ENCODE peak calls at places on chromosome 14, in five cellular contexts. One of them, this sample, is unnamed.

GRCh38 chr14:74409441-74409840 is 16.6 kb downstream of the SYNDIG1L start:
- DNase-seq in trophoblast cell: no peak
- DNase-seq in H1: no peak
- DNase-seq in neuronal stem cell: no peak
- DNase-seq in mesenchymal stem cell: no peak
- DNase-seq in this sample: no peak

GRCh38 chr14:38880643-38881567 is 222.1 kb downstream of the SEC23A start:
- DNase-seq in mesenchymal stem cell: peak
- DNase-seq in H1: no peak
- DNase-seq in trophoblast cell: no peak
- DNase-seq in neuronal stem cell: no peak
- DNase-seq in this sample: no peak

GRCh38 chr14:57560681-57561080 is 67.0 kb upstream of the CCDC198 start:
- DNase-seq in trophoblast cell: no peak
- DNase-seq in H1: no peak
- DNase-seq in mesenchymal stem cell: no peak
- DNase-seq in neuronal stem cell: no peak
- DNase-seq in this sample: no peak

GRCh38 chr14:64826333-64826732 is 53.4 kb downstream of the SPTB start:
- DNase-seq in mesenchymal stem cell: no peak
- DNase-seq in neuronal stem cell: no peak
- DNase-seq in trophoblast cell: no peak
- DNase-seq in H1: no peak
- DNase-seq in this sample: peak

GRCh38 chr14:104085032-104085888 is at the start of gene ASPG:
- DNase-seq in neuronal stem cell: no peak
- DNase-seq in H1: peak
- DNase-seq in trophoblast cell: no peak
- DNase-seq in mesenchymal stem cell: no peak
- DNase-seq in this sample: no peak

GRCh38 chr14:66440806-66441205 is 45.4 kb upstream of the CCDC196 start:
- DNase-seq in neuronal stem cell: no peak
- DNase-seq in H1: no peak
- DNase-seq in mesenchymal stem cell: no peak
- DNase-seq in trophoblast cell: no peak
- DNase-seq in this sample: no peak

GRCh38 chr14:77965919-77966435 is 166.1 kb downstream of the ADCK1 start:
- DNase-seq in mesenchymal stem cell: peak
- DNase-seq in neuronal stem cell: no peak
- DNase-seq in trophoblast cell: peak
- DNase-seq in H1: peak
- DNase-seq in this sample: peak

GRCh38 chr14:93051600-93052546 is 63.9 kb downstream of the ITPK1 start:
- DNase-seq in trophoblast cell: no peak
- DNase-seq in mesenchymal stem cell: no peak
- DNase-seq in H1: no peak
- DNase-seq in neuronal stem cell: no peak
- DNase-seq in this sample: no peak

GRCh38 chr14:102690509-102691286 is 86.6 kb upstream of the TRAF3 start:
- DNase-seq in mesenchymal stem cell: no peak
- DNase-seq in H1: no peak
- DNase-seq in neuronal stem cell: no peak
- DNase-seq in trophoblast cell: no peak
- DNase-seq in this sample: no peak

GRCh38 chr14:103334644-103335603 is 887 bp downstream of the EIF5 start:
- DNase-seq in H1: no peak
- DNase-seq in mesenchymal stem cell: peak
- DNase-seq in trophoblast cell: peak
- DNase-seq in neuronal stem cell: peak
- DNase-seq in this sample: peak

GRCh38 chr14:94380225-94381148 is 7.9 kb downstream of the SERPINA1 start:
- DNase-seq in neuronal stem cell: no peak
- DNase-seq in H1: no peak
- DNase-seq in mesenchymal stem cell: no peak
- DNase-seq in trophoblast cell: no peak
- DNase-seq in this sample: no peak

GRCh38 chr14:80941241-80942157 is at the start of gene CEP128:
- DNase-seq in neuronal stem cell: peak
- DNase-seq in H1: peak
- DNase-seq in trophoblast cell: peak
- DNase-seq in mesenchymal stem cell: peak
- DNase-seq in this sample: peak

GRCh38 chr14:103692159-103692558 is 23.1 kb downstream of the XRCC3 start:
- DNase-seq in neuronal stem cell: no peak
- DNase-seq in mesenchymal stem cell: no peak
- DNase-seq in trophoblast cell: no peak
- DNase-seq in H1: no peak
- DNase-seq in this sample: no peak

GRCh38 chr14:92694807-92695206 is 53.6 kb downstream of the LGMN start:
- DNase-seq in trophoblast cell: no peak
- DNase-seq in neuronal stem cell: no peak
- DNase-seq in H1: no peak
- DNase-seq in mesenchymal stem cell: no peak
- DNase-seq in this sample: no peak

GRCh38 chr14:32013083-32013482 is 64.0 kb upstream of the ARHGAP5 start:
- DNase-seq in mesenchymal stem cell: no peak
- DNase-seq in H1: no peak
- DNase-seq in neuronal stem cell: no peak
- DNase-seq in trophoblast cell: no peak
- DNase-seq in this sample: no peak

GRCh38 chr14:47278233-47278842 is 397.1 kb downstream of the MDGA2 start:
- DNase-seq in H1: peak
- DNase-seq in mesenchymal stem cell: peak
- DNase-seq in trophoblast cell: peak
- DNase-seq in neuronal stem cell: peak
- DNase-seq in this sample: no peak

GRCh38 chr14:38743941-38744611 is 359.0 kb downstream of the SEC23A start:
- DNase-seq in trophoblast cell: no peak
- DNase-seq in H1: no peak
- DNase-seq in mesenchymal stem cell: no peak
- DNase-seq in neuronal stem cell: no peak
- DNase-seq in this sample: no peak

GRCh38 chr14:30251557-30252100 is 307.3 kb upstream of the G2E3 start:
- DNase-seq in trophoblast cell: no peak
- DNase-seq in H1: no peak
- DNase-seq in neuronal stem cell: no peak
- DNase-seq in mesenchymal stem cell: no peak
- DNase-seq in this sample: no peak

GRCh38 chr14:75654127-75654732 is 6.4 kb downstream of the ERG28 start:
- DNase-seq in H1: peak
- DNase-seq in trophoblast cell: peak
- DNase-seq in neuronal stem cell: peak
- DNase-seq in mesenchymal stem cell: peak
- DNase-seq in this sample: peak

GRCh38 chr14:102930753-102931579 is 8.5 kb downstream of the AMN start:
- DNase-seq in mesenchymal stem cell: peak
- DNase-seq in H1: peak
- DNase-seq in neuronal stem cell: no peak
- DNase-seq in trophoblast cell: peak
- DNase-seq in this sample: peak

GRCh38 chr14:45135181-45135580 is 549 bp upstream of the FANCM start:
- DNase-seq in trophoblast cell: peak
- DNase-seq in H1: no peak
- DNase-seq in mesenchymal stem cell: no peak
- DNase-seq in neuronal stem cell: no peak
- DNase-seq in this sample: peak

GRCh38 chr14:81331229-81332026 is 68.7 kb downstream of the STON2 start:
- DNase-seq in H1: no peak
- DNase-seq in neuronal stem cell: no peak
- DNase-seq in mesenchymal stem cell: no peak
- DNase-seq in trophoblast cell: no peak
- DNase-seq in this sample: no peak

GRCh38 chr14:76929927-76930326 is 98.6 kb downstream of the IRF2BPL start:
- DNase-seq in trophoblast cell: peak
- DNase-seq in neuronal stem cell: no peak
- DNase-seq in mesenchymal stem cell: peak
- DNase-seq in H1: no peak
- DNase-seq in this sample: no peak

GRCh38 chr14:76924363-76925151 is 98.3 kb downstream of the LRRC74A start:
- DNase-seq in H1: peak
- DNase-seq in trophoblast cell: no peak
- DNase-seq in mesenchymal stem cell: peak
- DNase-seq in neuronal stem cell: peak
- DNase-seq in this sample: no peak

GRCh38 chr14:76923422-76924362 is 97.5 kb downstream of the LRRC74A start:
- DNase-seq in trophoblast cell: no peak
- DNase-seq in mesenchymal stem cell: no peak
- DNase-seq in H1: peak
- DNase-seq in neuronal stem cell: no peak
- DNase-seq in this sample: no peak

GRCh38 chr14:76928301-76928700 is 100.2 kb downstream of the IRF2BPL start:
- DNase-seq in mesenchymal stem cell: no peak
- DNase-seq in neuronal stem cell: no peak
- DNase-seq in H1: no peak
- DNase-seq in trophoblast cell: no peak
- DNase-seq in this sample: no peak

GRCh38 chr14:76926521-76927251 is 100.5 kb downstream of the LRRC74A start:
- DNase-seq in neuronal stem cell: no peak
- DNase-seq in trophoblast cell: no peak
- DNase-seq in mesenchymal stem cell: peak
- DNase-seq in H1: no peak
- DNase-seq in this sample: peak
- H3K18ac ChIP-seq in neuronal stem cell: peak
- H3K18ac ChIP-seq in trophoblast cell: no peak
- H3K18ac ChIP-seq in mesenchymal stem cell: peak
- H3K18ac ChIP-seq in H1: peak
- H3K18ac ChIP-seq in this sample: no peak

GRCh38 chr14:33951183-33951840 is 438 bp upstream of the EGLN3 start:
- DNase-seq in trophoblast cell: no peak
- DNase-seq in mesenchymal stem cell: peak
- DNase-seq in H1: no peak
- DNase-seq in neuronal stem cell: no peak
- DNase-seq in this sample: no peak

GRCh38 chr14:33954016-33954598 is 3.2 kb upstream of the EGLN3 start:
- DNase-seq in mesenchymal stem cell: no peak
- DNase-seq in neuronal stem cell: no peak
- DNase-seq in H1: no peak
- DNase-seq in trophoblast cell: no peak
- DNase-seq in this sample: no peak

GRCh38 chr14:33950320-33951182 is at the start of gene EGLN3:
- DNase-seq in neuronal stem cell: peak
- DNase-seq in H1: peak
- DNase-seq in trophoblast cell: peak
- DNase-seq in mesenchymal stem cell: peak
- DNase-seq in this sample: peak

GRCh38 chr14:33949051-33950037 is 1.5 kb downstream of the EGLN3 start:
- DNase-seq in mesenchymal stem cell: peak
- DNase-seq in trophoblast cell: no peak
- DNase-seq in H1: no peak
- DNase-seq in neuronal stem cell: no peak
- DNase-seq in this sample: no peak

DNA sequence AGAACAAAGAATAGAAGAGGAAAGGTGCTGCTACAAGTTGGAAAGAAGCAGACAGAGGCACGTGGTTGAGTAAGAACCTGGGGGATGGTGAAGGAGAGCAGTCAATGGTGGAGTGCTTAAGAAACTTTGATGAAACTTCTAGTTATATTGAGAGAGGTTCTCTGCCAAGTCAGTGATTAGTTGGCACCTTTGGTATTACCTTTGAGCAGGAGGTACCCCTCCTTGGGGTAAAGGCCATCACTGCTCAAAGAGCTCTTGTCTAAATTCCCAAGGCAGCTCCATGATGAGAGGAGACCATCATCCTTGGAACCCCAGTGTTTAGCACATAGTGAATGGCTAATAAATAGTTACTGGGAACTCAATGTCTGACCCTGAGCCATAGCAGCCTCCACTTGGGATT is 1.7 kb upstream of the EGLN3 start:
- DNase-seq in trophoblast cell: no peak
- DNase-seq in neuronal stem cell: no peak
- DNase-seq in H1: no peak
- DNase-seq in mesenchymal stem cell: no peak
- DNase-seq in this sample: no peak
- H3K18ac ChIP-seq in trophoblast cell: no peak
- H3K18ac ChIP-seq in neuronal stem cell: no peak
- H3K18ac ChIP-seq in H1: peak
- H3K18ac ChIP-seq in mesenchymal stem cell: peak
- H3K18ac ChIP-seq in this sample: no peak

GRCh38 chr14:33914676-33915516 is 36.0 kb downstream of the EGLN3 start:
- DNase-seq in trophoblast cell: peak
- DNase-seq in H1: no peak
- DNase-seq in neuronal stem cell: no peak
- DNase-seq in mesenchymal stem cell: peak
- DNase-seq in this sample: peak

GRCh38 chr14:33915682-33916081 is 35.2 kb downstream of the EGLN3 start:
- DNase-seq in trophoblast cell: no peak
- DNase-seq in neuronal stem cell: no peak
- DNase-seq in H1: no peak
- DNase-seq in mesenchymal stem cell: no peak
- DNase-seq in this sample: no peak

GRCh38 chr14:33918256-33918655 is 32.6 kb downstream of the EGLN3 start:
- DNase-seq in mesenchymal stem cell: no peak
- DNase-seq in neuronal stem cell: no peak
- DNase-seq in trophoblast cell: peak
- DNase-seq in H1: no peak
- DNase-seq in this sample: no peak

GRCh38 chr14:33917664-33918063 is 33.2 kb downstream of the EGLN3 start:
- DNase-seq in H1: no peak
- DNase-seq in trophoblast cell: peak
- DNase-seq in mesenchymal stem cell: no peak
- DNase-seq in neuronal stem cell: no peak
- DNase-seq in this sample: no peak

DNA sequence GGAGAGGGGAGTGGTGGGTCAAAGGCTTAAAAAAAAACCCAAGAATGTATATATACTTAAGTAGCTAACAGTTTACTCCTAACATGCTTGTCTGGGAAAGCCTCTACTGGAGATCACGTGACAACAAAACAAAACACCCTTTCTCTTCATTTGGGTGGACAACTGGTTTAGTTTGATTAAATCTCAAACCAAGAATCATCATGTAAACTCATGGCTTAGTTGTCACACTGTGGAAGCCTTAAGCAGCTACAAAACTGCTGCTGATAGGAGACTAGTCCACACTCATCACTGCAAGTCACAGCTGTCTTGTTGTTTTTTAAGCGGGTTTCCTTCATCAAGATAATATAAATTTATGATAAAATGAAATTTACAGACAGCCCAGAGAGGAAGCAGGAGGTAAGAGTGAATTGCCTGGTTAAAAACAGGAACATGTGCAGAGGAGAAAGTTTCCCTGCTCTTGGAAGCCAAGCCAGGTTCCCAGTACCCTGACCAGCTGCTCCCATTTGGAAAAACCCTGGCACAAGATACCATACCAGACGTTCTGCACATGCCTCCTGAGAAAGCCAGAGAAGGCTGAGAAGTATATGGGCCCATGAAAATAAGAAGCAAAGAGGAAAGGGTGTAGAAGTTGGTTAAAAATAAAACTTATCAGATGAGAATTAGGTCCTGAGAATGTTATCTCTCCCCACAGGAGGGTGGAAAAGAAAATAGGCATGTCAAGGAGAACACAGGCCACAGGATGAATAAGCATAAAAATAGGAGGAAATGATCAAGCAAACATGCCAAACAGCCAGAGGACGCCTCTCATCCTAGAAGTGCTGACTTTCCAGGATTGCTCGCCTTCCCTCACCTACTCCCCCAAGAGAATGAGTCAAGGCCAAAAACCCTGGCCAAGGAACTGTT is 34.0 kb downstream of the EGLN3 start:
- DNase-seq in trophoblast cell: peak
- DNase-seq in neuronal stem cell: no peak
- DNase-seq in H1: no peak
- DNase-seq in mesenchymal stem cell: peak
- DNase-seq in this sample: no peak
- H3K18ac ChIP-seq in trophoblast cell: no peak
- H3K18ac ChIP-seq in neuronal stem cell: no peak
- H3K18ac ChIP-seq in H1: no peak
- H3K18ac ChIP-seq in mesenchymal stem cell: no peak
- H3K18ac ChIP-seq in this sample: no peak

GRCh38 chr14:52327374-52328226 is 13.5 kb downstream of the PTGER2 start:
- DNase-seq in H1: no peak
- DNase-seq in trophoblast cell: no peak
- DNase-seq in neuronal stem cell: no peak
- DNase-seq in mesenchymal stem cell: peak
- DNase-seq in this sample: peak
- H3K18ac ChIP-seq in H1: no peak
- H3K18ac ChIP-seq in trophoblast cell: no peak
- H3K18ac ChIP-seq in neuronal stem cell: no peak
- H3K18ac ChIP-seq in mesenchymal stem cell: no peak
- H3K18ac ChIP-seq in this sample: peak